ENCODE peak calls at places on chromosomes 2 and 18, in four cellular contexts. J is AG04450, K is lower lobe of right lung, F is stomach. C is an unnamed sample.

GRCh38 chr2:83054751-83055150 is 1404.3 kb downstream of the SUCLG1 start:
- DNase-seq in J (no peak), K (no peak), F (no peak), C (no peak)

GRCh38 chr2:236553522-236553921 is 16.1 kb upstream of the ACKR3 start:
- DNase-seq in J (no peak), K (no peak), F (no peak), C (no peak)

GRCh38 chr2:105455488-105455991 is 56.7 kb upstream of the FHL2 start:
- DNase-seq in J (peak), K (no peak), F (peak), C (peak)

GRCh38 chr2:239720411-239721365 is 304.5 kb downstream of the NDUFA10 start:
- DNase-seq in J (no peak), K (peak), F (no peak), C (no peak)

GRCh38 chr2:163778045-163778753 is 42.4 kb upstream of the FIGN start:
- DNase-seq in J (peak), K (no peak), F (peak), C (peak)

GRCh38 chr2:215435809-215436704 is at the start of gene FN1:
- DNase-seq in J (peak), K (peak), F (peak), C (peak)

GRCh38 chr2:147945660-147946059 is 74.9 kb downstream of the ORC4 start:
- DNase-seq in J (no peak), K (no peak), F (no peak), C (no peak)

GRCh38 chr2:240596080-240596460 is 9.5 kb downstream of the CAPN10 start:
- DNase-seq in J (no peak), K (peak), F (no peak), C (peak)

GRCh38 chr2:172329404-172330059 is 97.9 kb upstream of the ITGA6 start:
- DNase-seq in J (no peak), K (peak), F (peak), C (peak)

GRCh38 chr2:52936029-52936428 is 831.6 kb upstream of the CHAC2 start:
- DNase-seq in J (no peak), K (no peak), F (no peak), C (no peak)

GRCh38 chr2:151907286-151907932 is 79.2 kb upstream of the ARL5A start:
- DNase-seq in J (no peak), K (no peak), F (no peak), C (no peak)

GRCh38 chr2:127175406-127175805 is 44.7 kb downstream of the CYP27C1 start:
- DNase-seq in J (no peak), K (no peak), F (no peak), C (peak)

GRCh38 chr18:69401475-69402218 is 959 bp downstream of the DOK6 start:
- DNase-seq in J (no peak), K (no peak), F (no peak), C (no peak)

GRCh38 chr2:124316875-124317605 is 292.0 kb downstream of the CNTNAP5 start:
- DNase-seq in J (no peak), K (no peak), F (no peak), C (no peak)

GRCh38 chr18:78171954-78172353 is 807.7 kb upstream of the SALL3 start:
- DNase-seq in J (no peak), K (no peak), F (no peak), C (no peak)

GRCh38 chr2:168577885-168578284 is 121.8 kb downstream of the CERS6 start:
- DNase-seq in J (no peak), K (no peak), F (peak), C (no peak)

GRCh38 chr2:203732072-203732952 is 25.9 kb downstream of the CD28 start:
- DNase-seq in J (no peak), K (no peak), F (no peak), C (no peak)

GRCh38 chr2:216590780-216591179 is 42.4 kb upstream of the IGFBP2 start:
- DNase-seq in J (no peak), K (no peak), F (no peak), C (no peak)

GRCh38 chr2:208315081-208315788 is 49.2 kb downstream of the PIKFYVE start:
- DNase-seq in J (no peak), K (no peak), F (no peak), C (no peak)

GRCh38 chr2:166284359-166284758 is 91.4 kb downstream of the SCN9A start:
- DNase-seq in J (no peak), K (no peak), F (no peak), C (no peak)

GRCh38 chr2:102939207-102939606 is 177.4 kb downstream of the TMEM182 start:
- DNase-seq in J (no peak), K (no peak), F (no peak), C (no peak)

GRCh38 chr2:162072976-162073775 is 839 bp downstream of the DPP4 start:
- DNase-seq in J (no peak), K (peak), F (no peak), C (no peak)

GRCh38 chr2:85851253-85851955 is 37.4 kb downstream of the ST3GAL5 start:
- DNase-seq in J (no peak), K (no peak), F (no peak), C (no peak)

GRCh38 chr2:53640466-53640865 is 127.1 kb upstream of the CHAC2 start:
- DNase-seq in J (no peak), K (no peak), F (no peak), C (no peak)

GRCh38 chr18:25305584-25305983 is 46.4 kb downstream of the ZNF521 start:
- DNase-seq in J (no peak), K (no peak), F (no peak), C (no peak)

GRCh38 chr2:118882693-118883336 is 35.4 kb upstream of the EN1 start:
- DNase-seq in J (no peak), K (peak), F (peak), C (peak)

GRCh38 chr2:118878531-118879149 is 31.2 kb upstream of the EN1 start:
- DNase-seq in J (no peak), K (no peak), F (no peak), C (no peak)

DNA sequence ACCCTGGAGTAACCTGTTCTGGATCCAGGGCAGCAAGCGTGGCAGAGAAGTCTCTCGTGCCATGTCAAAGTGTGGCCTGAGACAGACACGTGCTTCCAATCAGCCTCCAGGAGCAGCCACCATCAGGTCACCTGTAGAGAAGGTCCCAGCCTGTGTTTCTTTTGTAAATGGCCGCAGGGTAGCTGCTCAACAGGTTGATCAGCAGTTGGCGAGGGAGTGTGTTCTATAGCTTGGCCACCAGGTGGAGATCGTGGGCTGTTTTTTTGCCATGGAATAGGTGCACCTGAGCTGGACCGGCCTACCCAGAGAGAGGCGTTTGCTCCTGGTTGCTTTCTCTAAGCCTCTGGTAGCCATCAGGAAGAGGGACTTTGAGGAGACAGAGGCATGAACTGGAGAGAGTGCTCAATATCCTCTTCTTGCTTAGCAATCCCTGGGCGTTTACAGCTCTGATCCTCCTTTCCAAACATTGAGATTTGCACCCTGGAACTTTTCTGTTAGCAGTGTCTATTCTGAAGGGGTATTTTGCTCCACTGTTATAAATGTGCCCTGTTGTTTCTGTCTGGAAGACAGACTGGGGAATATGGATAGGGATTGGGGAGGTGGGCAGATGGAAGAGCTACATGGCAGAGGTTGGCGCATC is 34.2 kb upstream of the EN1 start:
- DNase-seq in J (no peak), K (no peak), F (peak), C (peak)
- H3K4me3 ChIP-seq in J (no peak), K (no peak), F (no peak), C (no peak)

GRCh38 chr18:32160547-32160946 is 29.3 kb upstream of the MEP1B start:
- DNase-seq in J (no peak), K (no peak), F (no peak), C (no peak)

GRCh38 chr18:32156855-32157254 is 33.0 kb upstream of the MEP1B start:
- DNase-seq in J (no peak), K (no peak), F (no peak), C (no peak)

GRCh38 chr18:32152705-32153448 is 37.0 kb upstream of the MEP1B start:
- DNase-seq in J (no peak), K (no peak), F (no peak), C (no peak)

GRCh38 chr18:32157580-32157979 is 32.3 kb upstream of the MEP1B start:
- DNase-seq in J (no peak), K (no peak), F (no peak), C (no peak)

DNA sequence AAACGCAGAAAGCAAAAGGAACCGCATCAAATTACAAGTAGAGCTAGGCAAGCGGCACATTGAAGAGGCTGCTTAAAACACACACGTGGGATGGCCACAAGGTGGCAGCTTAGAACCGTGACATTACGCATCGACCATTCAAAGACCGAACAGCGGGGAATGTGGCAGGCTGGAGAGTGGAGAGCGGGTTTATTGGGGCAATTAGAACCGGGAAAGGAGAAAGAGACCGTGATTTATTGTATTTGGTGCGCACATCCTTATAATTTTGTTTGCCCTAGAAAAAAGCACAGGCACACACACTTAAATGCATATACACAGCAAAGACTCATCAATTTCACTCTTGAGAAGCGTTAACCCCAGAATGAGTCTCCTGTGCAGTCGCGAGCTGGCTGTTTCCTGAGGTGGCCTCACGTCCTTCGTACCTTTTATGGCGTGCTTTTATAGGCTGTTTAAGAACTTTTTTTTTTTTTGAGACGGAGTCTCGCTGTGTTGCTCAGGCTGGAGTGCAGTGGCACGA is 31.7 kb upstream of the MEP1B start:
- DNase-seq in J (peak), K (peak), F (peak), C (peak)
- H3K4me3 ChIP-seq in J (no peak), K (peak), F (peak), C (no peak)

DNA sequence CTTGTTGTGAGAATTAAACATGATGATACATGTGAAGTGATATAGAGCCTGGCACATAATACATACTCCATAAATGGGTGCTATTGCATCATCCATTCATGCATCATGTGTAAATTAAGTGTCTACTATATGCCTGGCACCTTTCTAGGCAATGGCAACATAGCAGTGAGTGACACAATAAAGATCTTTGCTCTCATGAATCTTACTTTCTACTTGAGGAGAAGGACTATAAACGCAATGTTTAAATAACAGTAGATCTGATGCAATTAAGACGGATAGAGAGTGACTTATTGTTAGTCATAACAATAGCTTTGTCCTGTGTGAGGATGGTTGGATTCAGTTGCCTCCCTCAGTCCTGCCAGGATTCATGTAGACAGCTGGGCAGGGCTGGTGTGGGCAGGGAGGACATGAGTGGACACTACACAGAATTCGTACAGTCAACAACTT is 88.4 kb upstream of the NPAS2 start:
- DNase-seq in J (no peak), K (no peak), F (no peak), C (no peak)
- H3K4me3 ChIP-seq in J (no peak), K (no peak), F (no peak), C (no peak)

DNA sequence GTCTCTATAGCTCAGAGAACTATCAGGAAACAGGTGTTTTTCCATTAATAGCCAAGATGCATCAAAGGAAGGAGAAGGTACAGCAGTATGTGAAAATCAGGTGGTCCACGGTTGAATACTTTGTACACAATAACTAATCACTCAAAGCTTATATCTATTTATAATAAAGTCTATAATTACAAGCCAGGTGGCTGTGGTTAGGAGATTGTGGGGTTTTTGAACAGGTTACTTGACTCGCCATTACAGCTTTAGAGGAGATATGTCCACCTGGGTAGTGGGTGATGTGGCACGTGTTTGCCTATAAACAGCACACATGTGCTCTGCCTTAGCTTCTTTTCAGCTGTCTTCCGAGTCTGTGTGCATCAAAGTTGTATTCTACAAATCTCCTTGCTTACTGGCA is 892.2 kb upstream of the ZEB2 start:
- DNase-seq in J (no peak), K (no peak), F (no peak), C (no peak)
- H3K4me3 ChIP-seq in J (no peak), K (no peak), F (no peak), C (no peak)

DNA sequence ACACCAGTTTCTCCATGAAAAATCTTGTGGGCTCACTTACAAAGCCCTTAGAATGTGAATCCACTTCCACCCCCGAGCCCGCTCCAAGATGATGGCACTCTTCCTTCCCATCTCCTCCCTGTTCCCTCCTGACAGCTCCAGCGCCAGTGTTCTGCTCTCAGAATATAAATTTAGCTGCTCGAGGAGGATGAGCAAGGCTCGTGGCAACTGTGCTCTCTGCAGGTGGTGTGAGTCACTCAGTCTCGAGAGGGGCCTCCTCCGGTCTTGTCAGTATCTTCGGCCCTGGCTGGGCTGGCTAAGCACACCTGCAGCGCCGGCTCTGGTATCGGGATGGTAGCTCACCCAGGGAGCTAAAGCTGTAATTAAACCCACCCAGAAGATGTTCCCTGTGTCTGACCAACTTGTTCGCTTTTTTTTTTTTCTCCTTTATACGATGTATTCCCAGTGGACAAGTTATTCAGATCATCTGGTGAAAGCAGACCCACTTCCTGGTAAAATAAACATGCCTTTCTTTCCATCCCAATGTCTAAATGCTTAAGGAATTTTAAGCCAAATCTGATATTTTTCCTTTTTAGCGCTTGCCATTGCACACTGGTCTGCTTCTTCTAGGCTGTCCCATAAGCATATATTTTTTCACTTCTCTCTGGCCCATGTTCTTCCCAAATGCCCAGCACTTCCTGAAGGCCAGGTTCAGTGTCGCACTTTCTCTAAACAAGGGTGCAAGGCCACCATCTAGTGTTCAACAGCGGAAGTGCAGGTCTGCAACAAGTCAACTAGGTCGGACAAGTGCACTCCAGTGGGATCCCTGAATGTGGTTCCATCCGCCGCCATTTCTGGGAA is 31.4 kb upstream of the YPEL5 start:
- DNase-seq in J (peak), K (peak), F (peak), C (peak)
- H3K4me3 ChIP-seq in J (no peak), K (no peak), F (no peak), C (no peak)

GRCh38 chr2:218878941-218879761 is 1.5 kb upstream of the WNT10A start:
- DNase-seq in J (no peak), K (no peak), F (no peak), C (no peak)

GRCh38 chr2:218881744-218882462 is 1.3 kb downstream of the WNT10A start:
- DNase-seq in J (no peak), K (no peak), F (no peak), C (no peak)

GRCh38 chr2:218882463-218882821 is 1.8 kb downstream of the WNT10A start:
- DNase-seq in J (no peak), K (no peak), F (no peak), C (no peak)

GRCh38 chr2:218879881-218880748 is 537 bp upstream of the WNT10A start:
- DNase-seq in J (no peak), K (peak), F (peak), C (peak)

GRCh38 chr2:218880749-218881594 is at the start of gene WNT10A:
- DNase-seq in J (no peak), K (no peak), F (no peak), C (no peak)
- H3K4me3 ChIP-seq in J (no peak), K (peak), F (peak), C (peak)

DNA sequence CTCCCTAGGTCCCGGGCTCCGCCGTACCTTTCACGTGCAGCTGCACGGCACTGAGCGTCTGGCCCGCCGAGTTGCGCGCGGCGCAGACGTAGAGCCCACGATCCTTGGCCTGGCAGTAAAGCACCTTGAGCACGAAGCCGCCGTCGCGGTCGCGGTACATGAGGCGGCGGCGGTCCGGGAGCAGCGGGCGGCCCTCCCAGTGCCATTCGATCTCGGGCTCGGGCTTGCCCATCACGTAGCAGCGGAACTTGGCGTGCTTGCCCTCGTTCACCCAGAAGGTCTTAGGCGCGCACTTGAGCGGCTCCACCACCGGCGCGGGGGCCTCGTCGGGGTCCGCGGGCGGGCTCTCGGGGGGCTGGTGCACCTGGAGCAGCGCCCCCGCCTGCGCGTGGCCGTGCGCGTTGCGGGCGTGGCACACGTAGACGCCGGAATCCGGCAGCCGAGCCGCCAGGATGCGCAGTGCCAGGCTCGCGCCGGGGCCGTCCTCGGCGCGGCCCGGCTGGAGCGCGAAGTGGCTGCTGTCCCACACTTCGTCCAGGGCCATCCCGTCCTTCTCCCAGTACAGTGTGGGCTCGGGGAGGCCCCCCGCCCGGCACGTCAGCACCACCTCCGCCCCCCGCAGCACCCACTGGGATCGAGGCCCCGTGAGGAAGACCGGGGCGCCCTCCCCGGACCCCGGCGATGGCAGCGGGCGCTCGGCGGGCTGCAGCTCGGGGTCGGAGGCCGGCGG is 980 bp downstream of the OBSL1 start:
- DNase-seq in J (no peak), K (no peak), F (no peak), C (peak)
- H3K4me3 ChIP-seq in J (peak), K (peak), F (peak), C (peak)

C was measured in thyroid gland.